ENCODE peak calls at places on chromosomes 4 and X, in seven cellular contexts. N, U, A, Z, S, F and H are unnamed samples.

GRCh38 chr4:116024954-116025708 is 911.7 kb upstream of the NDST4 start:
- DNase-seq in F (no peak), N (peak), Z (no peak), U (no peak), A (no peak), S (no peak), H (no peak)

GRCh38 chr4:147984065-147984777 is 252.3 kb downstream of the ARHGAP10 start:
- DNase-seq in S (peak), U (peak), F (no peak), N (peak), Z (peak), A (no peak), H (peak)

GRCh38 chrX:154546354-154547244 is at the start of gene G6PD:
- DNase-seq in U (no peak), N (peak), A (no peak), Z (peak), F (peak), S (peak), H (peak)

GRCh38 chrX:28997716-28998115 is 410.5 kb downstream of the IL1RAPL1 start:
- DNase-seq in U (no peak), Z (no peak), S (no peak), F (no peak), A (no peak), N (no peak), H (no peak)

GRCh38 chr4:87965501-87965975 is 10.0 kb upstream of the SPP1 start:
- DNase-seq in A (no peak), F (no peak), U (no peak), N (no peak), S (no peak), Z (no peak), H (peak)

GRCh38 chr4:122922877-122923511 is 597 bp upstream of the NUDT6 start:
- DNase-seq in A (peak), U (peak), N (peak), F (peak), Z (peak), S (peak), H (peak)

GRCh38 chr4:173794662-173795061 is 264.6 kb upstream of the HAND2 start:
- DNase-seq in Z (no peak), U (no peak), A (no peak), S (no peak), N (no peak), F (no peak), H (no peak)

GRCh38 chrX:110034036-110034435 is 31.1 kb downstream of the TMEM164 start:
- DNase-seq in S (no peak), U (no peak), N (no peak), Z (no peak), A (no peak), F (no peak), H (no peak)

GRCh38 chr4:75598390-75598789 is 31.9 kb downstream of the CDKL2 start:
- DNase-seq in F (no peak), S (no peak), Z (no peak), A (no peak), U (no peak), N (no peak), H (no peak)

GRCh38 chr4:104500452-104500851 is 5.8 kb upstream of the CXXC4 start:
- DNase-seq in U (no peak), Z (no peak), S (peak), N (peak), F (no peak), A (no peak), H (no peak)

GRCh38 chrX:129983575-129984131 is 1.2 kb downstream of the BCORL1 start:
- DNase-seq in U (no peak), S (peak), F (no peak), Z (peak), A (peak), N (no peak), H (peak)

GRCh38 chr4:2290488-2290887 is 28.6 kb upstream of the MXD4 start:
- DNase-seq in A (peak), F (no peak), Z (no peak), N (peak), S (no peak), U (no peak), H (no peak)

GRCh38 chr4:8346838-8347605 is 77.5 kb downstream of the HTRA3 start:
- DNase-seq in A (peak), U (no peak), F (no peak), Z (no peak), S (no peak), N (no peak), H (no peak)

GRCh38 chr4:8281519-8282133 is 12.1 kb downstream of the HTRA3 start:
- DNase-seq in N (no peak), A (peak), S (no peak), Z (no peak), U (no peak), F (no peak), H (no peak)

GRCh38 chr4:5451243-5451642 is 257.1 kb downstream of the EVC2 start:
- DNase-seq in A (no peak), S (no peak), F (no peak), Z (no peak), N (no peak), U (no peak), H (no peak)

GRCh38 chr4:173367285-173367684 is 3.5 kb upstream of the SAP30 start:
- DNase-seq in S (no peak), N (no peak), Z (no peak), A (no peak), U (no peak), F (no peak), H (no peak)

GRCh38 chrX:147737690-147738089 is 174.0 kb upstream of the FMR1 start:
- DNase-seq in S (no peak), A (no peak), N (no peak), F (no peak), Z (no peak), U (no peak), H (no peak)

GRCh38 chr4:10022346-10023049 is 1.2 kb upstream of the SLC2A9 start:
- DNase-seq in U (no peak), N (no peak), S (no peak), F (no peak), A (no peak), Z (no peak), H (no peak)

GRCh38 chrX:17459008-17459407 is 84.0 kb downstream of the NHS start:
- DNase-seq in N (peak), A (peak), Z (no peak), F (no peak), S (peak), U (no peak), H (no peak)